ENCODE peak calls at places on chromosomes 6 and 20, in five cellular contexts. Z is small intestine, X is uterus, E is tibial nerve, U is mammary epithelial cell. O is an unnamed sample.

GRCh38 chr6:129744201-129744879 is 34.4 kb upstream of the ARHGAP18 start:
- DNase-seq in Z (no peak), X (peak; percentile 40), E (no peak), U (peak; percentile 52), O (no peak)

GRCh38 chr6:113762611-113763010 is 94.5 kb upstream of the MARCKS start:
- DNase-seq in Z (no peak), X (no peak), E (no peak), U (no peak), O (no peak)

GRCh38 chr6:30769088-30769852 is 24.9 kb upstream of the IER3 start:
- DNase-seq in Z (peak; percentile 56), X (peak; percentile 88), E (no peak), U (peak; percentile 95), O (no peak)

GRCh38 chr6:14900919-14901318 is 344.9 kb upstream of the JARID2 start:
- DNase-seq in Z (no peak), X (no peak), E (no peak), U (no peak), O (no peak)

GRCh38 chr6:127200114-127200513 is 66.5 kb upstream of the RNF146 start:
- DNase-seq in Z (no peak), X (no peak), E (no peak), U (no peak), O (no peak)

GRCh38 chr20:61387204-61387958 is 135.3 kb downstream of the CDH4 start:
- DNase-seq in Z (peak; percentile 1), X (no peak), E (no peak), U (peak; percentile 76), O (no peak)

GRCh38 chr6:7137335-7138106 is 29.8 kb downstream of the RREB1 start:
- DNase-seq in Z (no peak), X (peak; percentile 65), E (no peak), U (peak; percentile 61), O (peak; percentile 59)

GRCh38 chr20:17806739-17807441 is 107.1 kb downstream of the BANF2 start:
- DNase-seq in Z (no peak), X (peak; percentile 92), E (peak; percentile 47), U (no peak), O (peak; percentile 83)

GRCh38 chr6:13435477-13435876 is 51.9 kb downstream of the GFOD1 start:
- DNase-seq in Z (no peak), X (no peak), E (no peak), U (no peak), O (no peak)

GRCh38 chr6:52566853-52567279 is 10.0 kb downstream of the TRAM2 start:
- DNase-seq in Z (peak; percentile 32), X (no peak), E (no peak), U (peak; percentile 89), O (no peak)

GRCh38 chr6:107598091-107598490 is 108.2 kb downstream of the SOBP start:
- DNase-seq in Z (no peak), X (no peak), E (no peak), U (no peak), O (no peak)

GRCh38 chr20:21338291-21338690 is 35.2 kb downstream of the XRN2 start:
- DNase-seq in Z (no peak), X (no peak), E (no peak), U (no peak), O (no peak)

GRCh38 chr20:11235058-11235457 is 561.3 kb upstream of the JAG1 start:
- DNase-seq in Z (no peak), X (no peak), E (no peak), U (peak; percentile 80), O (no peak)

GRCh38 chr6:50722829-50723562 is 9.7 kb downstream of the TFAP2D start:
- DNase-seq in Z (no peak), X (no peak), E (no peak), U (no peak), O (no peak)

GRCh38 chr6:41451515-41452163 is 94.5 kb upstream of the FOXP4 start:
- DNase-seq in Z (no peak), X (peak; percentile 64), E (no peak), U (no peak), O (peak; percentile 50)
- H3K27ac ChIP-seq in Z (no peak overlapping the region), X (peak overlapping the region; percentile 69), E (peak overlapping the region; percentile 69), U (no peak overlapping the region), O (peak overlapping the region; percentile 89)

GRCh38 chr20:49909499-49910339 is 5.6 kb downstream of the SPATA2 start:
- DNase-seq in Z (peak; percentile 95), X (no peak), E (no peak), U (no peak), O (peak; percentile 29)
- H3K4me1 ChIP-seq in Z (peaks cover 10% of the 10 kb centered on the region), X (peaks cover 7% of the 10 kb centered on the region), E (peaks cover 28% of the 10 kb centered on the region), U (peaks cover 11% of the 10 kb centered on the region), O (peaks cover 63% of the 10 kb centered on the region)

GRCh38 chr20:38432292-38432691 is 2.8 kb downstream of the SNHG17 start:
- DNase-seq in Z (no peak), X (no peak), E (no peak), U (no peak), O (no peak)
- H3K4me3 ChIP-seq in Z (no peak overlapping the region), X (no peak overlapping the region), E (no peak overlapping the region), U (no peak overlapping the region), O (no peak overlapping the region)

DNA sequence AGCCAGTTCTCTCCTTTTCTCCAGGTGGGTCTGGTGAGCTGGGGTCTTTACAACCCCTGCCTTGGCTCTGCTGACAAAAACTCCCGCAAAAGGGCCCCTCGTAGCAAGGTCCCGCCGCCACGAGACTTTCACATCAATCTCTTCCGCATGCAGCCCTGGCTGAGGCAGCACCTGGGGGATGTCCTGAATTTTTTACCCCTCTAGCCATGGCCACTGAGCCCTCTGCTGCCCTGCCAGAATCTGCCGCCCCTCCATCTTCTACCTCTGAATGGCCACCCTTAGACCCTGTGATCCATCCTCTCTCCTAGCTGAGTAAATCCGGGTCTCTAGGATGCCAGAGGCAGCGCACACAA is 765 bp upstream of the CFB start:
- DNase-seq in Z (no peak), X (no peak), E (no peak), U (no peak), O (no peak)
- H3K27ac ChIP-seq in Z (peak overlapping the region; percentile 92), X (peak overlapping the region; percentile 84), E (peak overlapping the region; percentile 89), U (peak overlapping the region; percentile 65), O (no peak overlapping the region)